ENCODE peak calls at places on chromosomes 13 and 19, in five cellular contexts. One of them, this sample, is unnamed.

GRCh38 chr13:99432637-99433542 is 68.4 kb upstream of the TM9SF2 start:
- DNase-seq in heart left ventricle: peak
- DNase-seq in HL-60: peak
- DNase-seq in cardiac muscle cell: peak
- DNase-seq in iPS DF 6.9: no peak
- DNase-seq in this sample: no peak

GRCh38 chr19:19561946-19562664 is 24.0 kb downstream of the CILP2 start:
- DNase-seq in heart left ventricle: peak
- DNase-seq in HL-60: no peak
- DNase-seq in cardiac muscle cell: no peak
- DNase-seq in iPS DF 6.9: no peak
- DNase-seq in this sample: no peak

GRCh38 chr19:19039901-19040300 is 6.5 kb downstream of the ARMC6 start:
- DNase-seq in heart left ventricle: no peak
- DNase-seq in HL-60: peak
- DNase-seq in cardiac muscle cell: no peak
- DNase-seq in iPS DF 6.9: no peak
- DNase-seq in this sample: no peak

GRCh38 chr13:60690607-60691006 is 293.6 kb downstream of the TDRD3 start:
- DNase-seq in heart left ventricle: no peak
- DNase-seq in HL-60: no peak
- DNase-seq in cardiac muscle cell: no peak
- DNase-seq in iPS DF 6.9: no peak
- DNase-seq in this sample: no peak

GRCh38 chr13:41697578-41697977 is 240.2 kb downstream of the RGCC start:
- DNase-seq in heart left ventricle: no peak
- DNase-seq in HL-60: no peak
- DNase-seq in cardiac muscle cell: no peak
- DNase-seq in iPS DF 6.9: no peak
- DNase-seq in this sample: no peak

GRCh38 chr19:7930765-7931164 is 4.8 kb upstream of the CTXN1 start:
- DNase-seq in heart left ventricle: no peak
- DNase-seq in HL-60: no peak
- DNase-seq in cardiac muscle cell: no peak
- DNase-seq in iPS DF 6.9: no peak
- DNase-seq in this sample: no peak

GRCh38 chr19:33947565-33947964 is 150.9 kb downstream of the KCTD15 start:
- DNase-seq in heart left ventricle: no peak
- DNase-seq in HL-60: no peak
- DNase-seq in cardiac muscle cell: no peak
- DNase-seq in iPS DF 6.9: no peak
- DNase-seq in this sample: no peak

GRCh38 chr19:46351241-46352041 is 4.6 kb downstream of the PPP5C start:
- DNase-seq in heart left ventricle: no peak
- DNase-seq in HL-60: peak
- DNase-seq in cardiac muscle cell: no peak
- DNase-seq in iPS DF 6.9: no peak
- DNase-seq in this sample: no peak

GRCh38 chr13:92175330-92175729 is 776.9 kb downstream of the GPC5 start:
- DNase-seq in heart left ventricle: no peak
- DNase-seq in HL-60: no peak
- DNase-seq in cardiac muscle cell: peak
- DNase-seq in iPS DF 6.9: no peak
- DNase-seq in this sample: no peak

GRCh38 chr19:50333235-50333736 is 4.1 kb upstream of the KCNC3 start:
- DNase-seq in heart left ventricle: peak
- DNase-seq in HL-60: peak
- DNase-seq in cardiac muscle cell: peak
- DNase-seq in iPS DF 6.9: no peak
- DNase-seq in this sample: peak

GRCh38 chr13:30731658-30732390 is 3.5 kb upstream of the ALOX5AP start:
- DNase-seq in heart left ventricle: no peak
- DNase-seq in HL-60: no peak
- DNase-seq in cardiac muscle cell: no peak
- DNase-seq in iPS DF 6.9: no peak
- DNase-seq in this sample: no peak
- H3K27ac ChIP-seq in heart left ventricle: no peak
- H3K27ac ChIP-seq in HL-60: no peak
- H3K27ac ChIP-seq in cardiac muscle cell: no peak
- H3K27ac ChIP-seq in iPS DF 6.9: no peak
- H3K27ac ChIP-seq in this sample: no peak

DNA sequence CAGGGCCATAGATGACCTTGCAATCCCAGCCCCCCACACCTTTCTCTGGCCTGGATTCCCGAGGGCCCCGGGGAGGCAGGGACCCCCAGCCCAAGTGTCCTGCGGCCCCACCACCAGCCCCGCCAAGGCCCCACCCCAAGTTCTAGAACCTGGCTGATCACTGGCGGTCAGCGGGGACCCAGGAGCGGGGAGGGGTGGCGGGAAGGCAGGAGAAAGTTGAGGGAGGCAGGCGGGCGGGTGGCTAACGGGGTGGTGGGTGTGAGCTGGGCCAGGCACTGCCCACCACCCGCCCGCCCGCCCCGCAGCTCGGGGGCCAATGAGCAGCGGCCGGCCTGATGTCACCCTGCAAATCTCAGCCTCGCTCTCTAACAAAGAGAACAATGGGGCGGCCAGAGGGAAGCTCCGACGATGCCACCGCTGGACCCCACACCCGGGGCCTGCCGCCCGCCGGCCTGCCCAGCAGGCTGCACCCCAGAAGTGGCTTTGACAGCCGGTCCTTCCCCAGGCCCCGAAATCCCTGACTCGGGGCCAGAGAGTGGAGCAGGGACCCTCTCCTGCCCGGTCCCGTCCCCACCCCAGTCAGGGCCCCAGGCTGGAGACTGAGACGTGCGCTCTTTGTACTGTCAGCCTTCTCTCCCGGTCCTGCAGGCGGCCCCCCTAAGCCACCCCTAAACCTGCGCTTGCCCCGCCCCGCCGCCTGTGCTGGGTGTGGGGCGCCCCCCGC is 1.6 kb downstream of the MEX3D start:
- DNase-seq in heart left ventricle: no peak
- DNase-seq in HL-60: no peak
- DNase-seq in cardiac muscle cell: peak
- DNase-seq in iPS DF 6.9: no peak
- DNase-seq in this sample: peak
- H3K27ac ChIP-seq in heart left ventricle: peak
- H3K27ac ChIP-seq in HL-60: no peak
- H3K27ac ChIP-seq in cardiac muscle cell: peak
- H3K27ac ChIP-seq in iPS DF 6.9: no peak
- H3K27ac ChIP-seq in this sample: peak

GRCh38 chr19:16834747-16835146 is 5.5 kb downstream of the SIN3B start:
- DNase-seq in heart left ventricle: no peak
- DNase-seq in HL-60: no peak
- DNase-seq in cardiac muscle cell: no peak
- DNase-seq in iPS DF 6.9: no peak
- DNase-seq in this sample: no peak

GRCh38 chr19:16829822-16830289 is 658 bp downstream of the SIN3B start:
- DNase-seq in heart left ventricle: no peak
- DNase-seq in HL-60: no peak
- DNase-seq in cardiac muscle cell: no peak
- DNase-seq in iPS DF 6.9: no peak
- DNase-seq in this sample: no peak

GRCh38 chr19:16831531-16831930 is 2.3 kb downstream of the SIN3B start:
- DNase-seq in heart left ventricle: no peak
- DNase-seq in HL-60: no peak
- DNase-seq in cardiac muscle cell: no peak
- DNase-seq in iPS DF 6.9: no peak
- DNase-seq in this sample: no peak

GRCh38 chr19:16828990-16829821 is at the start of gene SIN3B:
- DNase-seq in heart left ventricle: peak
- DNase-seq in HL-60: peak
- DNase-seq in cardiac muscle cell: peak
- DNase-seq in iPS DF 6.9: no peak
- DNase-seq in this sample: peak

GRCh38 chr19:16830679-16831078 is 1.5 kb downstream of the SIN3B start:
- DNase-seq in heart left ventricle: no peak
- DNase-seq in HL-60: no peak
- DNase-seq in cardiac muscle cell: no peak
- DNase-seq in iPS DF 6.9: no peak
- DNase-seq in this sample: no peak
- H3K27ac ChIP-seq in heart left ventricle: peak
- H3K27ac ChIP-seq in HL-60: no peak
- H3K27ac ChIP-seq in cardiac muscle cell: no peak
- H3K27ac ChIP-seq in iPS DF 6.9: no peak
- H3K27ac ChIP-seq in this sample: no peak

DNA sequence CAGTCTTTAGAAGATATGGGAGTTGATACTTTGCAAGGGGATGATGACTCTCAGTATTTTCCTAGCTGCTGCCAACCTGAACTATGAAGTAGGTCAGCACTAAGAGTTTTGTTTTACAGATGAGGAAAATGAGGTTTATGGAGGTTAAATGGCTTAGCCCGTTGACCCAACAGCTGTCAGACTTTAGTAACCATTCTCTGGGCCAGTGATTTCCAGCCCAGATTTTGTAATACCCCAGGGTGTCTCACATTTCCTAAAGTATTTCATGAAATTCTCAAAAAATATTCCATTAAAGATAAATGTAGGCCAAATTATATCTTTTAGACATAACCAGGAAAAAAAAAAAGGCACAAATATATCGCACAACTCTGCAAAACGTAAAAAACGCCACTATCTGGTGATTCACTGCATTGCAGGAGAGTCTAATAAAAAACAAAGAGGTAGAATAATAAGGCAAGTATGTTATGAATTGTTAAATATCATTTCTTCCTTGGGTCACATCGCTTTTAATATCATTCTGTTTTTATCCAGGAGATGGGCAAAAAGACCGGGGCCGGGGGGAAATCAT is 112.5 kb downstream of the DACH1 start:
- DNase-seq in heart left ventricle: no peak
- DNase-seq in HL-60: no peak
- DNase-seq in cardiac muscle cell: no peak
- DNase-seq in iPS DF 6.9: no peak
- DNase-seq in this sample: no peak
- H3K27ac ChIP-seq in heart left ventricle: peak
- H3K27ac ChIP-seq in HL-60: no peak
- H3K27ac ChIP-seq in cardiac muscle cell: no peak
- H3K27ac ChIP-seq in iPS DF 6.9: no peak
- H3K27ac ChIP-seq in this sample: no peak

This sample was measured in caudate nucleus.